ENCODE peak calls at places on chromosomes 2 and 18, in four cellular contexts. K is astrocyte, G is fibroblast of lung, M is GM12878. A is an unnamed sample.

GRCh38 chr2:197858607-197859140 is 54.3 kb downstream of the PLCL1 start:
- DNase-seq in K (no peak), G (no peak), M (no peak), A (no peak)

GRCh38 chr2:201831469-201831868 is 25.1 kb downstream of the CDK15 start:
- DNase-seq in K (peak), G (peak), M (no peak), A (no peak)

GRCh38 chr18:57209697-57210096 is 62.8 kb downstream of the BOD1L2 start:
- DNase-seq in K (no peak), G (no peak), M (no peak), A (no peak)

GRCh38 chr2:168312036-168312822 is 64.8 kb upstream of the STK39 start:
- DNase-seq in K (peak), G (peak), M (no peak), A (no peak)

GRCh38 chr18:77650799-77651385 is 401.2 kb downstream of the GALR1 start:
- DNase-seq in K (no peak), G (peak), M (no peak), A (peak)

GRCh38 chr18:79588636-79589481 is 90.7 kb upstream of the CTDP1 start:
- DNase-seq in K (peak), G (peak), M (no peak), A (peak)

GRCh38 chr2:73593676-73594075 is 48.5 kb downstream of the NAT8 start:
- DNase-seq in K (peak), G (peak), M (no peak), A (no peak)

GRCh38 chr2:96161785-96162367 is 16.6 kb upstream of the DUSP2 start:
- DNase-seq in K (no peak), G (no peak), M (peak), A (no peak)

GRCh38 chr18:24246143-24246542 is 107.3 kb downstream of the CABYR start:
- DNase-seq in K (no peak), G (no peak), M (peak), A (no peak)

GRCh38 chr18:67600181-67600631 is 83.7 kb upstream of the DSEL start:
- DNase-seq in K (peak), G (peak), M (no peak), A (no peak)

GRCh38 chr2:154194917-154195643 is 323.4 kb downstream of the GALNT13 start:
- DNase-seq in K (no peak), G (no peak), M (no peak), A (no peak)

DNA sequence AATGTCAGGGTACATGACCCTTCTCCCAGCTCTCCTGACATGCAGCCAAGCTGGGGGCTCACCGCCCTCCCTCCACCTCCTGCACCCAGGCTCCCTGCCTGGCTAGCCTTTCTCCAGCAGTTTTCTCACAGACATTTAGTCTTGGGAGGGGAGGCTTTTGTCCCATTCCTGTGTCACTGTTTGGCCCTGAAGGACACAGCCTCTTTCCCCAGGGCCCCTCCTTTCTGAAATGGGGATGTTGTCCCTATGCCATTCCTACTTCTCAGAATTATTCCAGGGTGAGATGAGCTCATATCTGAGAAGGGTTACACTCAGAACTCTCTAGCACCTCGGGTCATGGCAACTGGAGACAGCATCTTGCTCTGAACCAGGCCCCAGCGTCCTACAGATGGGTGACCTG is 47.3 kb upstream of the MRPL33 start:
- DNase-seq in K (no peak), G (no peak), M (no peak), A (no peak)
- H3K27ac ChIP-seq in K (no peak), G (peak), M (no peak), A (peak)

GRCh38 chr2:12791906-12792305 is 75.2 kb downstream of the TRIB2 start:
- DNase-seq in K (no peak), G (no peak), M (no peak), A (no peak)

DNA sequence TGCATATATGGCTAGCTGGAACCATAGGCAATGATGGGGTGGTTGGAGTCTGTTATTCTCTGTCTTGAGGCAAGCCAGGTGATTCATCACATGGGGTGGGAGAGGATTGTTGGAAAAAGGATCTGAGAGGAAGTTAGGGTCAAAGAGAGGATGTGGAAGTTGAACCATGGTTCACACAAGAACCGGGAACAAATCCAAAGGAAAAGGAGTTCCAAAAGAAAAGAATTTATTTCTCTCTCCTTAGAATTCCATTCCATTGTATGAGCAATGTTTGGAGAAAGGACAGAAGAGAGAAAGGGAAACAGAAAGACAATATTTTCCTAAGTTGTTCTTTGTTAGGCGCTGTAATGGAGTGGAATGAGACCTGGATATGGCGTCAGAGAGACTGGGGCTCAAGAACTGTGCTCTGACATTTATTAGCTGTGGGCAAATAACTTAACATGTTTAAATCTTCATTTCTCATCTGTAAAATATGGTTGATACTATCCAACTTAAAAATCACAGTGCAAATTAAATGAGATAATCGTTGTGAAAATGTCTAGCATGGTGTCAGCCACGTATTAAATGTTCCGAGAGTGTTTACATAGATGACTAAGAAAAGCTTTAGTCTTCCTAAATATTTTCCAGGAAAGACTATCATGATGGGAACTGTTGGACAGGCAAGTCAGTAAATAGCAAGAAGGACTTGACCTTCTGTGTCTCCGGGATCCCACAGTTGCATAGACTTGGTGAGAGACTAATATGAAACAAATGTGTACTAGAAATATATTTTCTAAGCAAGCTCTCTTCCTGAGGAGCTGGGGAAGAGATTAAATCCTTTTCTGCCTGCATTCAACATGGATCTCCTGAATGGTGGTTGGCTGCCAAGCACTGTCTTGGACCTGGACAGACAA is 71.4 kb downstream of the TRIB2 start:
- DNase-seq in K (peak), G (peak), M (no peak), A (no peak)
- H3K27ac ChIP-seq in K (peak), G (peak), M (no peak), A (no peak)

GRCh38 chr2:127117603-127118002 is 10.6 kb upstream of the BIN1 start:
- DNase-seq in K (no peak), G (no peak), M (no peak), A (no peak)
- H3K27ac ChIP-seq in K (no peak), G (no peak), M (no peak), A (peak)

DNA sequence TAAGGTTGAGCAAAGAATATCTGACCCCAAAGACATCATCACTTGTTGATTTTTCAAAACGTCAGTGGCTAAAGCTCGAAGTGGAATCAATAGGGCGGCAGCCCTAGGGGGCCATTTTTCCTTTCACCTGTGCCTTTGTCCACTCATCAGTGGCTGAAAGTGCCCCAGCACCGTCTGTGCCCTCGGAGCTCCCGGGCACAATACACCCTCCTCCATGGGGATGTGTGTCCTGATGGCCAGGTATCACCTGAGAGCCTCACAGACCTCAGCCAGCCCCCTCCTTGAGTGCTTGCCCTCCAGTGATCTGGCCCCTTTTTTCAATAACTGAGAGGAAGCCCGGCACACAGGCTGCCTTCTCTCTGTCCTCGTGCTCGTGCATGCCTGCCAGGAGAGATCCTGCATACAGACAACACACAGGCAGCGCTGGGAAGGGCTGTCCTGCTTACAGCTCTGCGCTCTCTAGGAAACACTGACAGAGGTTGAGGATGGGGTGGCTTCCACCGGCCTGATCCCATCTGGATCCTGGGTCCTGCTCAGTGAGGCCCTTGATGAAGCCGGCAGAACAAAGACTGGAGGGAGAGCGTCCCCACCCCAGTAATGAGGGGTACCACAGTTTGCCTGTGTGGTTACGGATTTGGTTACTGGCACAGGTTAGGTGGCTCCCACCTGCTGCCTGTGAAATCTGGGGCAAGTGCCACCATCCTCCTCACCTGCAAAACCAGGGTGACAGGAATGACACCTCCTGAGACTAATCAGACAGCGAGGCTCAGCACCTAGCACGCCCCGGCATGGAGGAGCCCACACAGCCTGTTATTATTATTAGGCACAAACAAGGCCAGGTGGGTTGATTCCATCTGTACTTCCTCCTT is 197.5 kb upstream of the RAB6C start:
- DNase-seq in K (no peak), G (no peak), M (no peak), A (no peak)
- H3K27ac ChIP-seq in K (no peak), G (no peak), M (no peak), A (no peak)